ENCODE peak calls at places on chromosomes 13 and 19, in five cellular contexts. E, Q, K, C and Z are unnamed samples.

GRCh38 chr13:59890064-59890463 is 273.7 kb downstream of the DIAPH3 start:
- DNase-seq in E (no peak), Q (no peak), K (no peak), C (no peak), Z (no peak)

GRCh38 chr13:60562081-60562764 is 165.2 kb downstream of the TDRD3 start:
- DNase-seq in E (no peak), Q (peak), K (no peak), C (peak), Z (no peak)

GRCh38 chr19:5947435-5947834 is 30.5 kb downstream of the RANBP3 start:
- DNase-seq in E (no peak), Q (no peak), K (no peak), C (peak), Z (no peak)

GRCh38 chr13:113083402-113084061 is 22.1 kb upstream of the F7 start:
- DNase-seq in E (no peak), Q (peak), K (peak), C (no peak), Z (no peak)

GRCh38 chr13:47417485-47417884 is 520.6 kb upstream of the HTR2A start:
- DNase-seq in E (no peak), Q (no peak), K (no peak), C (no peak), Z (no peak)

GRCh38 chr13:112783135-112783945 is 93.5 kb downstream of the ATP11A start:
- DNase-seq in E (no peak), Q (no peak), K (no peak), C (peak), Z (no peak)

GRCh38 chr19:16896098-16896912 is 7.5 kb downstream of the F2RL3 start:
- DNase-seq in E (peak), Q (no peak), K (peak), C (no peak), Z (no peak)

GRCh38 chr13:27522847-27523246 is 72.5 kb upstream of the MTIF3 start:
- DNase-seq in E (no peak), Q (no peak), K (no peak), C (no peak), Z (no peak)

GRCh38 chr13:109145631-109146030 is 516.2 kb downstream of the MYO16 start:
- DNase-seq in E (no peak), Q (peak), K (peak), C (peak), Z (no peak)

GRCh38 chr13:71374471-71375041 is 492.4 kb downstream of the DACH1 start:
- DNase-seq in E (no peak), Q (peak), K (no peak), C (no peak), Z (no peak)

GRCh38 chr19:41993612-41994483 is at the start of gene ATP1A3:
- DNase-seq in E (peak), Q (peak), K (peak), C (peak), Z (no peak)

GRCh38 chr19:16386619-16387240 is 62.1 kb downstream of the KLF2 start:
- DNase-seq in E (peak), Q (peak), K (peak), C (peak), Z (no peak)

GRCh38 chr19:29128203-29128602 is 84.7 kb downstream of the UQCRFS1 start:
- DNase-seq in E (no peak), Q (no peak), K (no peak), C (no peak), Z (no peak)

GRCh38 chr19:18761531-18762110 is 29.5 kb downstream of the COMP start:
- DNase-seq in E (no peak), Q (no peak), K (no peak), C (no peak), Z (no peak)

GRCh38 chr13:27137759-27138158 is 33.9 kb downstream of the USP12 start:
- DNase-seq in E (no peak), Q (no peak), K (peak), C (no peak), Z (no peak)

GRCh38 chr19:5553892-5554291 is 13.9 kb downstream of the TINCR start:
- DNase-seq in E (no peak), Q (no peak), K (no peak), C (no peak), Z (no peak)

GRCh38 chr13:45024847-45025246 is 35.5 kb downstream of the GPALPP1 start:
- DNase-seq in E (no peak), Q (no peak), K (no peak), C (no peak), Z (no peak)

GRCh38 chr13:59088716-59089115 is 1075.0 kb downstream of the DIAPH3 start:
- DNase-seq in E (no peak), Q (no peak), K (no peak), C (peak), Z (no peak)

DNA sequence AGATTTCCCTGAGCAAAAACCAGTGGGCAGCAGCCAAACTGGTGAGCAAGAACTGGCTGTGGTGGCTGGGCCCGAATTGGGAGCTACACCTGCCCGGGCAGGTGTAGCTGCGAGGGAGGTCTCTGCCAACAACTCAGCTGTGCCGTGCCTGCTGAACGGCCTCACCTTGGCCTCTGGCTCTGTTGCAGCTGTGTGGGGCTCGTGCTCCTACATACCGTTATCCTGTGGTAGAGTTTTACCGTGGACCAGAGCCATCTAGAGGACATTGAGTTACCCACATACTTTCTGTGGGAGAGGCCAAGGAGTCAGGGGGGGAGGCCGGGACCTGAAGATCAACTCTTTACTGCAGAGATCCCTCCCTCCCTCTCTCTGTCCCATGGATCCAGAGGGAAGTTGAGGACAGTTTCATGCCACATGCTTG is 113.2 kb downstream of the TM9SF2 start:
- DNase-seq in E (peak), Q (peak), K (peak), C (no peak), Z (no peak)
- TF ChIP-seq CTCF in E (peak), Q (peak), K (peak), C (peak), Z (peak)

DNA sequence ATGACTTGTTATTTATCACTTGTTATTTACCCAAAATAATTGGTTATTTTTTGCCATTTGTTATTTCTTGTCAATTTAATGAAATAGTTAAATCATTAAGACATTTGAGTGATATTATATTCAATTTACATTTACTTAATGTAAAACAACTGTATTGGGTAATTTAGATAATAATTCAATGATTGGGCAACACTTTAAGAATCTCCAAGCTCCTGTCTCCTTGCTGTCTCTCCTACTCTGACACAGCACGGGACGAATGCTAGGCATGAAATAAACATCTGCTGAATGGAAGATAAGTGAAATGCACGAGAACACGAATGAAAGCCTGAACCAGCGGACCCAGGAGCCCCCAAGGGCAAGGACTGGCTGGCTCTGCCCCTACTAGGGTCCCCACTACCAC is 5.7 kb upstream of the PPP6R1 start:
- DNase-seq in E (no peak), Q (no peak), K (no peak), C (no peak), Z (no peak)
- TF ChIP-seq CTCF in E (no peak), Q (no peak), K (no peak), C (no peak), Z (no peak)

DNA sequence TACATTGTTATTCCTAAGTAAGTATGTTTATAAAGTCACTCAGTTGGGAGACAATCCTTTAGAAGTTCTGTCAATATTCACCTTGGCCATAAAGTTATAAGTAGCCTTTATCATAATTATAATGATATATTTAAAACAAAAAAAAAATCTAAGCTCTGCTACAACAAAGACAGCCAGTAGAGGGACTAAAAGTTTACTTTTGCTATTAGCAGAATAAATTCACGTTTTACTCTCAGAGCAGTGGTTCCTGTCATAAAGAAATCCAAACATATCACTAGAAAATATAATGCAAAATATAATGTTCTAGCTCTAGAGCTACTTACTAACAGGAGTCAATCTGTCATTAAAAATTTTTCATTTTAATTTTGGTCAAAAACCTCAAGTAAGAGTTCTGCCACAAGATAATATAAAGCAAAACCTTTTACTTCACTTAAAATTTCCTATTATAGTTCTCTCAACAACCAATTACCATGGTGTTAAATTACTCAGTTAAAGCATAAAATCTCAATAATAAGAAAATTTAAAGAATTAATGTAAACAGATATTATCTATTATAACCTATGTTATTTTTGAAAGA is 17.7 kb downstream of the INTS6 start:
- DNase-seq in E (no peak), Q (peak), K (no peak), C (no peak), Z (no peak)
- TF ChIP-seq CTCF in E (peak), Q (peak), K (no peak), C (peak), Z (peak)

GRCh38 chr19:48812094-48812929 is 1.5 kb upstream of the BCAT2 start:
- DNase-seq in E (peak), Q (peak), K (peak), C (peak), Z (no peak)

GRCh38 chr19:48810151-48810550 is 678 bp downstream of the BCAT2 start:
- DNase-seq in E (no peak), Q (no peak), K (peak), C (no peak), Z (no peak)

GRCh38 chr19:48814895-48815294 is 4.1 kb upstream of the BCAT2 start:
- DNase-seq in E (peak), Q (no peak), K (no peak), C (no peak), Z (no peak)

GRCh38 chr19:48815870-48816501 is 5.2 kb upstream of the BCAT2 start:
- DNase-seq in E (no peak), Q (peak), K (peak), C (no peak), Z (peak)

GRCh38 chr19:48813123-48813911 is 2.5 kb upstream of the BCAT2 start:
- DNase-seq in E (peak), Q (no peak), K (peak), C (no peak), Z (no peak)
- TF ChIP-seq CTCF in E (peak), Q (no peak), K (peak), C (peak), Z (peak)

DNA sequence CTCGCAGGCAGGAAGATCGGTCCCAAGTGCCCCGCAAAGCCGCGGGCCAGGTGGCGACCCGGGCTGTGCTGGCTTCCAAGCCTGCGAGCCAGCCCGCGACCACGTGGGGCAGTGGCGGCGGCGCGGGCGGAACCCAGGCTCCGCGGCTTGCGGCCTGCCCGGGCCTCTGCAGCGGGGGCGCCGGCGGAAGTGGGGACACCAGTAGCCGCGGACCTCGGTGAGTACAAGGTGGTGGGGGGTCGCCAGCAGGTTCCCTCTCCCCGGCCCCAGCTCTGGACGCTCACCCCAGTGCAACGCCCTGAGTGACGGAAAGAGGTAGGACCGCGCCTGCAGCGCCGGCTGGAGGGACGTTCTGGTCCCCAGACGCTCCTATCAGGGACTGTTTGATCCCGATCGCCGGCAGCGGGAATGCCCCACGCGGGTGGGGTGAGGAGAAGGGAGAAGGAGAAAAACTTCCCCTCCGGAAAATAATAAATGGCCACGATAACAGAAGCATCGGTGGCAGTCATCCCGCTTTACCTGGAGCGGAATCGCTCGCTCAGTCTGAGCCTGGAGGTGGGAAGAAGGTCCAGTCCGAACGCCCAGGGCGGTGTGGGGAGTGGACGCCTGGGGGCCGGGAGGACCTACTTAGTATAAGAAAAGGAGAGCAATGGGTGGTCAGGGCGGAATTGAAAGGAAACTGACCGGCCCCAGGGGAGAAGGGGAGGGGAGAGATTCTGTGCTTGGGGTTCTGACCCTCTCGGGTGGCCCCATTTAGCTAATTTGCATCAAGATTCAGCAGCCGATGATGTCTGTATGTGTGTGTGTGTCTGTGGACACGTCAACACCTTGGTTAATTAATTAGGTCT is at the start of gene GEMIN7:
- DNase-seq in E (peak), Q (peak), K (peak), C (peak), Z (no peak)
- TF ChIP-seq CTCF in E (no peak), Q (peak), K (peak), C (no peak), Z (peak)

DNA sequence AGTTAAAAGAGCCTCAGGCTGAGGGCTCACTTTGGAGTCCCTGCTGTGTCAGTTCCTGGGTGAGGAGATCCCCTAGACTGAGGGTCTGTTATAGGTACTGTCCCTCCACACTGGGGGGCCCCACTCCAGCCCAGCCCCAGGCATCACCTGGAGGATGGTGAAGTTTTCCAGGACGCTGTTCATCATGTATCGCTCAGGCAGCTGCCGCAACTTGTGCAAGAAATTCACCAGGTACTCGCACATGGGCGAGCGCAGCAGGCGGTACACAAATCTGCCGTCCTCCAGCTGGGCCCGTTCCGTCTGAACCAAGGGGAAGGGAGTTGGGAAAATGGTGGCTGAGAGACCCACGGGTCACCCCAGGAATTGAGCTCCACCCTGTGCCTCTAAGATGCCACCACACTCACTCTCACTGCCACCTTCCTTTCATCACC is 7.1 kb downstream of the CD37 start:
- DNase-seq in E (no peak), Q (no peak), K (no peak), C (no peak), Z (no peak)
- TF ChIP-seq CTCF in E (no peak), Q (no peak), K (no peak), C (no peak), Z (no peak)